ENCODE peak calls at places on chromosome 6, in seven cellular contexts. K is GM23338, P is endothelial cell of umbilical vein, E is HL-60, Q is prostate gland, A is stomach, Z is H1. S is an unnamed sample.

GRCh38 chr6:151372164-151372563 is 19.2 kb downstream of the ZBTB2 start:
- DNase-seq in Q (no peak), E (no peak), K (no peak), A (no peak), Z (no peak), P (no peak), S (no peak)

GRCh38 chr6:1761472-1761871 is 151.8 kb downstream of the FOXC1 start:
- DNase-seq in A (no peak), P (no peak), K (no peak), Q (no peak), Z (no peak), E (no peak), S (no peak)

GRCh38 chr6:155273438-155273837 is 9.6 kb downstream of the CLDN20 start:
- DNase-seq in Z (no peak), K (peak), Q (no peak), A (no peak), E (no peak), P (peak), S (no peak)

GRCh38 chr6:6811151-6812002 is 222.9 kb downstream of the LY86 start:
- DNase-seq in P (peak), Q (no peak), E (no peak), A (peak), K (peak), Z (peak), S (no peak)

GRCh38 chr6:153140299-153140698 is 9.2 kb upstream of the RGS17 start:
- DNase-seq in Q (no peak), E (no peak), K (no peak), A (no peak), Z (no peak), P (no peak), S (no peak)

GRCh38 chr6:124772733-124773319 is 189.4 kb upstream of the RNF217 start:
- DNase-seq in K (no peak), A (no peak), Q (no peak), P (no peak), Z (no peak), E (no peak), S (no peak)

GRCh38 chr6:2739335-2739734 is 11.4 kb downstream of the MYLK4 start:
- DNase-seq in P (peak), A (no peak), K (no peak), Q (no peak), E (no peak), Z (no peak), S (no peak)

GRCh38 chr6:27188206-27188884 is 59.2 kb upstream of the PRSS16 start:
- DNase-seq in Z (no peak), K (peak), A (peak), P (peak), Q (peak), E (peak), S (peak)

GRCh38 chr6:92427408-92427905 is 991.9 kb downstream of the EPHA7 start:
- DNase-seq in E (no peak), Q (no peak), P (no peak), Z (no peak), A (no peak), K (no peak), S (no peak)

GRCh38 chr6:105374010-105374420 is 28.9 kb downstream of the PREP start:
- DNase-seq in Z (no peak), K (no peak), A (peak), Q (no peak), P (peak), E (no peak), S (no peak)

GRCh38 chr6:49720372-49720771 is 7.0 kb upstream of the CRISP2 start:
- DNase-seq in P (no peak), K (no peak), Q (no peak), Z (no peak), E (no peak), A (no peak), S (no peak)

GRCh38 chr6:16760536-16761468 is at the start of gene ATXN1:
- DNase-seq in E (peak), Q (peak), A (peak), P (peak), K (peak), Z (no peak), S (peak)

GRCh38 chr6:146289816-146290588 is 253.6 kb upstream of the RAB32 start:
- DNase-seq in K (no peak), E (peak), Q (no peak), P (peak), A (no peak), Z (no peak), S (no peak)

GRCh38 chr6:137968901-137969300 is 101.8 kb downstream of the TNFAIP3 start:
- DNase-seq in A (no peak), Q (no peak), K (no peak), E (no peak), P (no peak), Z (no peak), S (no peak)

GRCh38 chr6:16959789-16960188 is 142.1 kb upstream of the STMND1 start:
- DNase-seq in P (peak), K (no peak), A (no peak), Q (no peak), E (no peak), Z (no peak), S (no peak)

GRCh38 chr6:109291893-109292292 is 90.4 kb downstream of the CD164 start:
- DNase-seq in P (no peak), Z (no peak), E (no peak), Q (no peak), A (no peak), K (no peak), S (no peak)

GRCh38 chr6:107154131-107154906 is 39.0 kb upstream of the BEND3 start:
- DNase-seq in Q (no peak), Z (no peak), P (no peak), E (no peak), A (no peak), K (peak), S (no peak)

GRCh38 chr6:93849857-93850256 is 430.5 kb upstream of the EPHA7 start:
- DNase-seq in K (no peak), Z (no peak), E (no peak), Q (no peak), A (no peak), P (no peak), S (no peak)

GRCh38 chr6:107124934-107125348 is 9.6 kb upstream of the BEND3 start:
- DNase-seq in Q (no peak), A (no peak), P (no peak), E (no peak), K (peak), Z (peak), S (no peak)

GRCh38 chr6:90500458-90500857 is 86.4 kb downstream of the MAP3K7 start:
- DNase-seq in K (peak), Z (no peak), Q (no peak), P (no peak), A (no peak), E (no peak), S (no peak)

GRCh38 chr6:31922942-31923341 is 4.6 kb upstream of the C2 start:
- DNase-seq in Z (no peak), A (peak), K (peak), P (no peak), E (peak), Q (no peak), S (no peak)

GRCh38 chr6:149846321-149846720 is 17.8 kb downstream of the LRP11 start:
- DNase-seq in K (no peak), Z (no peak), P (no peak), Q (peak), A (peak), E (no peak), S (no peak)

GRCh38 chr6:26033132-26033941 is 53.9 kb upstream of the HFE start:
- DNase-seq in P (peak), K (peak), Q (peak), E (peak), A (peak), Z (no peak), S (no peak)

GRCh38 chr6:31572041-31572911 is at the start of gene LTA:
- DNase-seq in Q (no peak), A (no peak), Z (no peak), E (no peak), P (no peak), K (no peak), S (no peak)

GRCh38 chr6:3773696-3774298 is 22.3 kb upstream of the PXDC1 start:
- DNase-seq in A (no peak), K (no peak), E (no peak), Z (no peak), Q (no peak), P (peak), S (no peak)

GRCh38 chr6:22025468-22026159 is 271.2 kb downstream of the PRL start:
- DNase-seq in K (peak), Z (peak), A (no peak), Q (no peak), P (peak), E (peak), S (no peak)

GRCh38 chr6:167079853-167080297 is 43.0 kb upstream of the CCR6 start:
- DNase-seq in Z (no peak), E (no peak), Q (no peak), A (no peak), K (no peak), P (no peak), S (no peak)

GRCh38 chr6:143536461-143536865 is 24.9 kb upstream of the FUCA2 start:
- DNase-seq in A (peak), Z (no peak), K (peak), E (peak), P (peak), Q (peak), S (peak)

GRCh38 chr6:89368107-89368506 is 15.6 kb upstream of the UBE2J1 start:
- DNase-seq in Z (no peak), Q (no peak), P (peak), A (peak), K (peak), E (peak), S (no peak)

GRCh38 chr6:93412452-93412851 is 6.9 kb downstream of the EPHA7 start:
- DNase-seq in Z (no peak), K (no peak), P (no peak), Q (no peak), A (no peak), E (no peak), S (no peak)

GRCh38 chr6:166933396-166933795 is 23.0 kb downstream of the RNASET2 start:
- DNase-seq in Q (no peak), A (no peak), E (no peak), K (no peak), P (no peak), Z (no peak), S (no peak)

GRCh38 chr6:3697609-3698008 is 53.9 kb downstream of the PXDC1 start:
- DNase-seq in K (no peak), P (no peak), A (no peak), Z (no peak), Q (no peak), E (no peak), S (no peak)

GRCh38 chr6:55562318-55562717 is 16.7 kb downstream of the HMGCLL1 start:
- DNase-seq in A (no peak), Q (no peak), K (no peak), E (no peak), P (no peak), Z (no peak), S (no peak)
- TF ChIP-seq POLR2AphosphoS5 in A (no peak), Q (no peak), K (no peak), E (no peak), P (no peak), Z (no peak), S (no peak)

GRCh38 chr6:125779924-125780539 is 10.7 kb upstream of the NCOA7 start:
- DNase-seq in E (peak), Z (no peak), A (peak), Q (peak), P (peak), K (peak), S (peak)
- TF ChIP-seq POLR2AphosphoS5 in E (no peak), Z (no peak), A (peak), Q (peak), P (peak), K (no peak), S (no peak)

GRCh38 chr6:161796726-161797125 is 522.9 kb upstream of the AGPAT4 start:
- DNase-seq in K (no peak), Q (no peak), E (no peak), A (no peak), P (no peak), Z (no peak), S (no peak)
- TF ChIP-seq POLR2AphosphoS5 in K (no peak), Q (no peak), E (no peak), A (no peak), P (no peak), Z (no peak), S (no peak)

DNA sequence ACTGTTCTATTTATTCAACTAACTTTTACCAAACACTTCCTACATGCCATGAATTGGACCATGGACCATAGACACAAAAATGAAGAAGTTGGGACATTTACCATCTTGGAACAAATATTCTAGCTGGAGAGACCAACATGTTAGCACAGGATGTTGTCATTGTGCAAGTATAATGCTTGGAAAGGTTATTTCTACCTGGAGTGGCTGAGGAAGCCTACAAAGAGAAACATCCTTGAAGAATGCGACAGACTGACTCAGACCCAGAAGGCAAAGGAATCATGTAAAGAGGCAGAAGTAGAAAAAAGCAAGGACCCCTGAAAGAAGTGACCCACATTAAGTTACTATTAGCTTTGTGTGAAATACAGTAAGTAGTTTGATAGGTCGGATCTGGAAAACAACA is 180.9 kb downstream of the SOD2 start:
- DNase-seq in P (no peak), Z (no peak), K (no peak), Q (no peak), E (no peak), A (no peak), S (no peak)
- TF ChIP-seq POLR2AphosphoS5 in P (no peak), Z (no peak), K (no peak), Q (no peak), E (no peak), A (no peak), S (no peak)

GRCh38 chr6:134823635-134824034 is 126.3 kb downstream of the ALDH8A1 start:
- DNase-seq in Z (no peak), K (no peak), P (no peak), E (no peak), Q (no peak), A (no peak), S (no peak)
- TF ChIP-seq POLR2AphosphoS5 in Z (no peak), K (no peak), P (no peak), E (no peak), Q (no peak), A (no peak), S (no peak)

S was measured in GM12892.